ENCODE peak calls at places on chromosome 22, in eight cellular contexts. R is tibial artery, T is esophagus squamous epithelium, B is left ventricle myocardium inferior, Z is cardiac fibroblast, A is A549, W is keratinocyte, L is iPS DF 6.9. K is an unnamed sample.

GRCh38 chr22:26357813-26358212 is 71.2 kb upstream of the ASPHD2 start:
- DNase-seq in T (no peak), R (no peak), L (no peak), B (no peak), A (no peak), W (no peak), Z (no peak), K (no peak)

GRCh38 chr22:46557736-46558480 is 20.5 kb upstream of the CELSR1 start:
- DNase-seq in L (no peak), W (no peak), B (peak), Z (no peak), T (no peak), R (no peak), A (no peak), K (peak)

GRCh38 chr22:22094921-22095320 is 112.3 kb upstream of the TOP3B start:
- DNase-seq in T (no peak), A (no peak), L (no peak), Z (no peak), W (no peak), B (no peak), R (no peak), K (no peak)

GRCh38 chr22:48718818-48719500 is 1108.7 kb downstream of the BRD1 start:
- DNase-seq in R (no peak), B (peak), W (no peak), L (no peak), T (no peak), Z (no peak), A (no peak), K (no peak)

GRCh38 chr22:24937114-24937513 is 9.4 kb downstream of the LHFPL7 start:
- DNase-seq in Z (peak), A (no peak), R (no peak), B (no peak), L (no peak), T (no peak), W (no peak), K (peak)

GRCh38 chr22:48539261-48539660 is 1288.4 kb downstream of the BRD1 start:
- DNase-seq in Z (no peak), R (no peak), L (no peak), B (no peak), T (no peak), A (no peak), W (no peak), K (no peak)

GRCh38 chr22:22914726-22915669 is 27.4 kb downstream of the IGLL5 start:
- DNase-seq in W (no peak), R (no peak), Z (no peak), A (no peak), T (no peak), B (no peak), L (no peak), K (no peak)

GRCh38 chr22:28907311-28908008 is 24.1 kb downstream of the ZNRF3 start:
- DNase-seq in L (no peak), Z (no peak), A (no peak), B (no peak), W (no peak), T (no peak), R (no peak), K (no peak)

GRCh38 chr22:46213052-46213451 is 37.0 kb downstream of the CDPF1 start:
- DNase-seq in R (no peak), B (no peak), A (no peak), L (no peak), Z (no peak), T (no peak), W (no peak), K (no peak)

GRCh38 chr22:44451016-44451415 is 47.0 kb downstream of the RTL6 start:
- DNase-seq in W (no peak), T (no peak), B (no peak), R (no peak), Z (no peak), A (no peak), L (no peak), K (no peak)

GRCh38 chr22:17307566-17307965 is 61.7 kb upstream of the CECR2 start:
- DNase-seq in B (no peak), T (no peak), A (no peak), W (no peak), R (no peak), L (no peak), Z (no peak), K (no peak)

GRCh38 chr22:43393132-43393844 is 18.5 kb upstream of the MPPED1 start:
- DNase-seq in L (no peak), R (no peak), W (no peak), A (no peak), Z (no peak), T (no peak), B (no peak), K (no peak)

DNA sequence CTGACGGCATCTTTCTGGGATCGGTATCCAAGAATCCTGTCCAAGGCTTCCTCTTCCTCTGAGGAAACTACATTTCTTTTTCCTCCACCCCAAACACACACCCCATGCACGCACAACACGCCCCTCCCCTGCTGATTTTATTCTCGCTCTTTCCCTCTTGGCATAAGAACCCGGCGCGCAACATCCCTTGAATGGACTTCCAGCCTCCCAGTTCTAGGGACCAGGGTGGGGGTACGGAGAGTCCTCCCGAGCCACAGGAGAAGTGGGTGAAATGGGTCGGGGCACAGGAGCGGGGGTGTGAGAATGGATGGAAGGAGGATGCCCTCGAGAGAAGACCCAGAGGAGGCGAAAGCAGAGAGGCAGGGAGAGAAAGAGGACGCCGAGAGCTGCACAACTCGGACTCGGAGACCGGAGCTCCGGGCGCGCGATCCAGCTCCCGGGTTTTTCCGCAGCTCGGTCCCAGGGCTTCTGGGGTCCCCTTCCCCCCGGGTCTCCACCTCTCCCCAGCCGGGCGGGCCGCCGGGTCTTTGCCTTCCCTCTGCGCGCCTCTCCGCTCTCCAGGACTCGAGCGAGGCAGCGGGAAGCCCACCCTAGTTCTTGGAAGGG is 1.4 kb upstream of the LARGE1 start:
- DNase-seq in W (no peak), R (peak), B (peak), L (no peak), T (no peak), A (peak), Z (peak), K (peak)
- H3K4me3 ChIP-seq in W (peak), R (peak), B (peak), L (peak), T (peak), A (peak), Z (peak), K (peak)

DNA sequence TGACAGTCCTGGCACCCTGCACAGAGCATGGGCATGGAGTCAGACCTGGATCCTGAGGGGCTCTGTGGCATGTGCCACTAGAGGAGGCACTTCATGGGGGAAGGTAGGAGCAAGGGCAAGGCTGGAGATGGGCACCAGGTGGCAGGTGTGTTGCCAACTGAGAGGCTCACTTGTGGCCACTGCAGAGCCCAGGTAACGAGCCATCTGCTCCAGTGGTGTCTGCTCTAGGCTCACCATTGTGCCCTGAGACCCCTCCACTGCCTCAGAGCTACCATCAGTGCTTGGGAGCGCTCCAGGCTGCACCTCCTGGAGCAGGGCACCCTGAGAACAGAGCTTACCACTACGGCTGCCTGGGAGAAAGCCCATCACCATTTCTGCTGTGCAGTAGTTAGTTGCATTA is 1.3 kb upstream of the ZDHHC8 start:
- DNase-seq in T (no peak), A (no peak), L (no peak), W (no peak), B (no peak), Z (no peak), R (no peak), K (no peak)
- H3K4me3 ChIP-seq in T (no peak), A (no peak), L (no peak), W (no peak), B (peak), Z (no peak), R (peak), K (no peak)

GRCh38 chr22:39446239-39446721 is 10.5 kb upstream of the MGAT3 start:
- DNase-seq in Z (no peak), B (no peak), W (no peak), R (no peak), L (no peak), A (no peak), T (no peak), K (no peak)

GRCh38 chr22:39439170-39439569 is 17.6 kb upstream of the MGAT3 start:
- DNase-seq in T (no peak), R (no peak), A (no peak), B (no peak), Z (peak), L (no peak), W (no peak), K (no peak)

GRCh38 chr22:39444937-39445465 is 11.8 kb upstream of the MGAT3 start:
- DNase-seq in Z (no peak), R (no peak), W (no peak), B (no peak), T (no peak), A (no peak), L (no peak), K (no peak)

GRCh38 chr22:39444247-39444800 is 12.5 kb upstream of the MGAT3 start:
- DNase-seq in R (no peak), B (no peak), L (no peak), W (no peak), A (no peak), Z (no peak), T (no peak), K (no peak)

DNA sequence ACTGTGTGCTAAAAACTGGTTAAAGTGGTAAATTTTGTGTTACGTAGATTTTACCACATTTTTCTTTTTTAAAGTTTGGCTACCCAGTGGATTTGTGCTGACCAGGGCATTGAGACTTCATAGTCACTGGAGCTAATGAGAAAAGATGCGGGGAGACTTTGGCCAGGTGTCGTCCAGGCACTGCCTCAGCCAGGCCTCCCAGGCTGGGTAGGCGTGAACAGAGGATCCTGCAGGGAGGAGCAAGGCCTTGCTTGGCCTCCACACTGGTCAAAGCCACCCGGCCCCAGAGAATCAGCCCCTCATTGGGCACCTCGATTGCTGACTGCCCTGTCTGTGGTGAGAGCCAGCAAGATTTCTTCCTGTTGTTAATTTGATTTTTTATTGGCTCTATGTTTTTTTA is 13.4 kb upstream of the MGAT3 start:
- DNase-seq in A (no peak), T (no peak), W (no peak), B (no peak), R (no peak), Z (no peak), L (no peak), K (no peak)
- H3K4me3 ChIP-seq in A (no peak), T (no peak), W (no peak), B (no peak), R (no peak), Z (no peak), L (no peak), K (no peak)

GRCh38 chr22:50473088-50473487 is 1.7 kb downstream of the SBF1 start:
- DNase-seq in T (no peak), R (no peak), A (peak), W (no peak), L (no peak), B (no peak), Z (no peak), K (no peak)
- H3K4me3 ChIP-seq in T (peak), R (peak), A (no peak), W (no peak), L (no peak), B (peak), Z (no peak), K (no peak)

GRCh38 chr22:36299911-36300310 is 47.0 kb downstream of the APOL1 start:
- DNase-seq in W (no peak), B (no peak), A (no peak), R (no peak), T (no peak), Z (no peak), L (no peak), K (no peak)

GRCh38 chr22:36302439-36303114 is 49.6 kb downstream of the APOL1 start:
- DNase-seq in R (no peak), T (no peak), A (no peak), L (no peak), Z (no peak), B (no peak), W (no peak), K (no peak)

GRCh38 chr22:36301851-36302250 is 48.9 kb downstream of the APOL1 start:
- DNase-seq in A (no peak), W (no peak), Z (no peak), L (no peak), B (no peak), R (no peak), T (no peak), K (no peak)

GRCh38 chr22:36300396-36301212 is 47.7 kb downstream of the APOL1 start:
- DNase-seq in Z (no peak), R (no peak), L (no peak), W (no peak), B (no peak), A (no peak), T (no peak), K (no peak)

GRCh38 chr22:36301384-36301828 is 48.5 kb downstream of the APOL1 start:
- DNase-seq in B (peak), Z (peak), W (no peak), R (peak), T (no peak), L (peak), A (peak), K (peak)
- H3K4me3 ChIP-seq in B (no peak), Z (no peak), W (no peak), R (no peak), T (no peak), L (no peak), A (no peak), K (no peak)

DNA sequence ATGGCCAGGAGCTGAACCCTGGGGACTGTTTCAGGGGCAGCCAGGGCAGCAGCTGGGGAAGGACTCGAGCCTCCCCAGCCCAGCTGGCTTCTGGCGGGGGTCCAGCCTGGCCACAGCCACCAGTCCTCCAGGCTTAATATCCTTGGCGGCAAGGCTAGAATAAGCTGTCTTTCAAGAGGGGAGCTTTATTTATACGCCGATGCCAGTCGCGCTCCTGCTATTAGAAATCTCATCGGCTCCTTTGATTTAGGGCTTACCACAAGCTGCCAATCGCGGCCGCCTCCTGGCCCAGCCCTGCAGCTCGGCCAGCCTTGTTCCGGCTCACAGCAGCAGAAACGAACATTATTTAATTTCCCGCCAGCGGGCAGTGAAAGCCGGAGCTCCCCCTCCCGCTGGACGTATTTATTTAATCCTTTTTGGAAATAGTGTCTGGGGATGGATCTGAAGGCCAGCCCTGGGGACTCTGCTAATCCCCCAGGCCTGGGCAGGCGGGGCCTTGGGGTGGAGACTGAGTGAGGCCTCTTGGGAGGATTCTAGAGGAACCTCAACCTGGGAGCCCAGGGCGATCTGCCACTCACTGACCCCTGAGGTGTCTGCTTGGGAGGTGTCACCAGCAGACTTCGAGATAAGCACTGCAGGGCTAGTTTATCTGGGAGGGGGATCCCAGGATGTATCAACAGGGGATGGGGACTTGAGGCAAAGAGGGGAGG is 363.1 kb downstream of the MN1 start:
- DNase-seq in T (no peak), W (no peak), L (no peak), A (no peak), R (peak), B (no peak), Z (peak), K (no peak)
- H3K4me3 ChIP-seq in T (peak), W (no peak), L (no peak), A (no peak), R (peak), B (no peak), Z (no peak), K (no peak)

GRCh38 chr22:30822216-30823014 is 127.7 kb downstream of the OSBP2 start:
- DNase-seq in R (no peak), B (no peak), Z (no peak), A (no peak), W (no peak), T (no peak), L (no peak), K (no peak)
- H3K4me3 ChIP-seq in R (peak), B (peak), Z (peak), A (peak), W (peak), T (peak), L (peak), K (peak)

DNA sequence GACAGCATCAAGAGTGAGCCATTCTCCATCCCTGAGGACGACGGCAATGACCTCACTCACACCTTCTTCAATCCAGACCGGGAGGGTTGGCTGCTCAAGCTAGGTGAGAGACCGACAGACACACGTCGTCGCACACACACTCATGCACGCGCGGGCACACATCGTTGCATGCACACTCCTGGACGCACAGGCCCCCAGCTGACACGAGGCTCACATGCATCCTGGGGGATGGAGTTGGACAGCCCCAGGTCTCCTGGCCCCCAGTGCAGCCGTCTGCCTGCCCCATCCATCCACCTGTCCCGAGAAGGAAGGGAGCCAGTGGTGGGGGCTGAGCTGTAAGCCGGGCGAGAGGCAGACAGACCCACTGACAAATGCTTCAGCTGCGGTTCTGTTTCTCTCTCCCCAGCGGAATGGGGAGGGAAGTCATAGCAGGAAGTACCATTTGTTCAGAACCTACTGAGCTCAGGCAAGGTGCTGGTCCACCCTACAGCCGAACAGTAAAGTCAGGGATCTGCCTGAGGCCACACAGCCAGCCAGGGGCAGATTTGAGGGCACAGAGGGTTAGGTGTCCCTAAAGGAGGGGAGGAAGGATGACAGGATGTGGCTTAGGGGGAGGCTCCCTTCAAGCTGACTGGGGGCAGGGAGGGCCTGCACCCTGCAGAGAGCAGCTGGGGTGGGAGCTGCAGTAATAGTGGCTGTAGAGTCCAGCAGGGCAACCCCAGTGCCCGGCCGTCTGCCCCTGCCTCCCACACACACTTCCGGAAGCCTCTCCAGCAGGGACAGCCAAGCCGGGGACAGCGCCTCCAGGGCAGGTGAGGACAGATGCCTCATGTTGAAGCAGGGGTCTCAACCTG is 27.1 kb downstream of the CYTH4 start:
- DNase-seq in B (no peak), W (no peak), L (no peak), T (no peak), A (no peak), Z (no peak), R (no peak), K (no peak)
- H3K4me3 ChIP-seq in B (no peak), W (no peak), L (no peak), T (no peak), A (no peak), Z (no peak), R (no peak), K (no peak)